ENCODE peak calls at places on chromosomes 2 and 18, in ten cellular contexts. U is stimulated activated CD8-positive, alpha-beta memory T cell treated with anti-CD3 and anti-CD28 coated beads, Interleukin-12 subunit alpha, Interleukin-12 subunit beta, amount 100 ng/mL, for 1 hour; Y is activated gamma-delta T cell treated with Interleukin-2 at 50 U/mL for 16 hours; Z is NCI-H774; S is mucosa of descending colon; X is NCI-H446; J is posterior cingulate gyrus; W is COLO829; D is dorsolateral prefrontal cortex; L is kidney epithelial cell. T is an unnamed sample.

GRCh38 chr2:185219981-185220380 is 518.6 kb upstream of the FSIP2 start:
- DNase-seq in U (no peak), Y (no peak), Z (no peak), S (no peak), X (peak; percentile 18), J (no peak), W (no peak), D (no peak), L (peak; percentile 21), T (no peak)

GRCh38 chr2:200966770-200967169 is 3.3 kb upstream of the ORC2 start:
- DNase-seq in U (no peak), Y (no peak), Z (no peak), S (no peak), X (no peak), J (no peak), W (peak; percentile 76), D (no peak), L (peak; percentile 26), T (peak; percentile 65)

GRCh38 chr2:21757805-21758204 is 634.0 kb downstream of the TDRD15 start:
- DNase-seq in U (no peak), Y (no peak), Z (no peak), S (no peak), X (no peak), J (no peak), W (no peak), D (no peak), L (no peak), T (no peak)

GRCh38 chr2:64329848-64330247 is 124.1 kb upstream of the LGALSL start:
- DNase-seq in U (no peak), Y (no peak), Z (no peak), S (peak; percentile 67), X (no peak), J (no peak), W (peak; percentile 14), D (no peak), L (no peak), T (no peak)

GRCh38 chr2:142176941-142177340 is 46.1 kb upstream of the LRP1B start:
- DNase-seq in U (no peak), Y (no peak), Z (no peak), S (no peak), X (no peak), J (no peak), W (no peak), D (no peak), L (no peak), T (no peak)

GRCh38 chr2:232761301-232761907 is 15.0 kb downstream of the KCNJ13 start:
- DNase-seq in U (no peak), Y (peak; percentile 21), Z (no peak), S (no peak), X (no peak), J (no peak), W (peak; percentile 21), D (no peak), L (peak; percentile 26), T (peak; percentile 26)

GRCh38 chr18:75211002-75211621 is 515 bp downstream of the TSHZ1 start:
- DNase-seq in U (no peak), Y (no peak), Z (no peak), S (peak; percentile 57), X (no peak), J (no peak), W (no peak), D (no peak), L (no peak), T (no peak)

GRCh38 chr2:157312866-157313486 is 12.6 kb downstream of the ERMN start:
- DNase-seq in U (no peak), Y (no peak), Z (no peak), S (no peak), X (no peak), J (no peak), W (no peak), D (no peak), L (no peak), T (no peak)

GRCh38 chr18:832085-832681 is 20.1 kb upstream of the YES1 start:
- DNase-seq in U (no peak), Y (no peak), Z (peak; percentile 50), S (peak; percentile 74), X (no peak), J (no peak), W (no peak), D (no peak), L (no peak), T (no peak)

GRCh38 chr18:38243291-38243690 is 677.7 kb upstream of the CELF4 start:
- DNase-seq in U (no peak), Y (no peak), Z (no peak), S (no peak), X (no peak), J (no peak), W (no peak), D (no peak), L (no peak), T (no peak)

T was measured in foreskin melanocyte.